ENCODE peak calls at places on chromosomes 12 and 14, in four cellular contexts. A is CD8-positive, alpha-beta memory T cell; S is RWPE2; W is tibial artery. X is an unnamed sample. For H3K36me3, the result is how much of the 10 kb centered on the place peaks cover.

GRCh38 chr12:104758771-104759170 is 199.3 kb downstream of the SLC41A2 start:
- DNase-seq in A (no peak), S (no peak), W (no peak), X (no peak)

GRCh38 chr12:120688527-120689071 is 1.6 kb downstream of the MLEC start:
- DNase-seq in A (no peak), S (no peak), W (no peak), X (no peak)

GRCh38 chr14:39734306-39734705 is 302.1 kb upstream of the FBXO33 start:
- DNase-seq in A (no peak), S (peak), W (no peak), X (no peak)

GRCh38 chr14:91349481-91350074 is 68.0 kb downstream of the CCDC88C start:
- DNase-seq in A (peak), S (no peak), W (no peak), X (no peak)

GRCh38 chr14:36807727-36808126 is 146.1 kb downstream of the PAX9 start:
- DNase-seq in A (no peak), S (no peak), W (no peak), X (no peak)

GRCh38 chr14:102986810-102987579 is 64.5 kb downstream of the AMN start:
- DNase-seq in A (no peak), S (peak), W (no peak), X (no peak)

GRCh38 chr14:103528158-103528511 is 861 bp upstream of the TRMT61A start:
- DNase-seq in A (no peak), S (no peak), W (no peak), X (no peak)

GRCh38 chr12:108326254-108326750 is 12.8 kb downstream of the CMKLR1 start:
- DNase-seq in A (no peak), S (no peak), W (no peak), X (no peak)

GRCh38 chr14:81447018-81447770 is 47.1 kb upstream of the STON2 start:
- DNase-seq in A (no peak), S (no peak), W (no peak), X (no peak)

GRCh38 chr14:101495827-101496778 is 65.2 kb upstream of the DIO3 start:
- DNase-seq in A (no peak), S (peak), W (peak), X (peak)

GRCh38 chr12:77294016-77294415 is 228.6 kb upstream of the E2F7 start:
- DNase-seq in A (no peak), S (no peak), W (no peak), X (no peak)

GRCh38 chr12:57404966-57405640 is 25.7 kb downstream of the R3HDM2 start:
- DNase-seq in A (no peak), S (no peak), W (no peak), X (no peak)

GRCh38 chr14:105168979-105169507 is 467 bp upstream of the JAG2 start:
- DNase-seq in A (peak), S (no peak), W (no peak), X (no peak)

GRCh38 chr14:99685061-99685995 is 1.2 kb downstream of the CYP46A1 start:
- DNase-seq in A (no peak), S (no peak), W (no peak), X (no peak)

GRCh38 chr12:89138048-89138852 is 214.1 kb downstream of the DUSP6 start:
- DNase-seq in A (no peak), S (no peak), W (no peak), X (no peak)

GRCh38 chr14:31194095-31194494 is 13.5 kb downstream of the HECTD1 start:
- DNase-seq in A (no peak), S (no peak), W (no peak), X (no peak)

GRCh38 chr12:93302331-93303229 is 75.1 kb upstream of the NUDT4 start:
- DNase-seq in A (no peak), S (no peak), W (peak), X (peak)

GRCh38 chr12:2187195-2187963 is 134.6 kb downstream of the CACNA1C start:
- DNase-seq in A (no peak), S (no peak), W (no peak), X (no peak)

GRCh38 chr14:75011356-75012097 is 8.8 kb downstream of the EIF2B2 start:
- DNase-seq in A (no peak), S (no peak), W (no peak), X (no peak)

GRCh38 chr12:124777399-124778372 is 86.0 kb downstream of the SCARB1 start:
- DNase-seq in A (no peak), S (no peak), W (no peak), X (peak)

GRCh38 chr12:115213538-115213961 is 529.6 kb upstream of the TBX3 start:
- DNase-seq in A (no peak), S (no peak), W (no peak), X (no peak)

GRCh38 chr12:48977290-48978281 is 536 bp upstream of the WNT1 start:
- DNase-seq in A (peak), S (no peak), W (no peak), X (peak)

GRCh38 chr14:77511486-77512162 is 13.0 kb upstream of the ISM2 start:
- DNase-seq in A (no peak), S (no peak), W (no peak), X (no peak)

GRCh38 chr14:77520626-77521025 is 22.0 kb upstream of the ISM2 start:
- DNase-seq in A (no peak), S (no peak), W (no peak), X (no peak)

GRCh38 chr14:77516111-77516510 is 17.5 kb upstream of the ISM2 start:
- DNase-seq in A (no peak), S (no peak), W (no peak), X (no peak)
- H3K36me3 ChIP-seq in A (under half), S (half or more), W (half or more), X (under half)

GRCh38 chr12:14390449-14390848 is 25.0 kb downstream of the ATF7IP start:
- DNase-seq in A (no peak), S (no peak), W (no peak), X (no peak)
- H3K36me3 ChIP-seq in A (under half), S (under half), W (under half), X (under half)

DNA sequence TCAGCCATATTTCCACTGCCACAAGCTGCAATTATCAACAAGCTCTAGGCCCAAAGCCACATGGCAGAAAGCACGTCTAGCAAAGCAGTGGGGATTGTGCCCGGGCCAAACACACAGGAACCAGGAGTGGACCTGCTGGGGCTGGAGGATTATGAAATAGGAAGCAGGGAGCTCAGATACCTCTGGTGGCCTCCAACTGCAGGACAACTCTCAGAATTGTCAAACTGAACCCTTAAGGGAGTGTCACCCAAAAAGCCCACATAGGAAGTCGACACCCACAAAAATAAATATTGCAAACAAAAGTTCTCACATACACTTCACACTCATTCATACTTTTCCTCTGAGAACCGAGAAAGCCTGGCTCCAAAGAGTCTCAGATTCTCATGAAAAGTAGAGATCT is 26.1 kb downstream of the KCTD10 start:
- DNase-seq in A (no peak), S (no peak), W (no peak), X (no peak)
- H3K36me3 ChIP-seq in A (under half), S (half or more), W (half or more), X (half or more)

GRCh38 chr12:30679250-30679649 is 16.4 kb downstream of the IPO8 start:
- DNase-seq in A (no peak), S (no peak), W (no peak), X (no peak)
- H3K36me3 ChIP-seq in A (under half), S (under half), W (half or more), X (half or more)